ENCODE peak calls at places on chromosomes 3 and 15, in eight cellular contexts. E is AG10803, Z is upper lobe of right lung, D is esophagus muscularis mucosa, U is cardiac muscle cell, N is Caco-2, M is HFF-Myc, V is transverse colon. W is an unnamed sample.

GRCh38 chr3:49673131-49673714 is 928 bp upstream of the APEH start:
- DNase-seq in E (no peak), Z (no peak), D (no peak), U (no peak), N (peak), M (no peak), V (peak), W (no peak)

GRCh38 chr3:110521019-110521418 is 550.6 kb upstream of the NECTIN3 start:
- DNase-seq in E (peak), Z (no peak), D (no peak), U (peak), N (no peak), M (peak), V (no peak), W (peak)

GRCh38 chr3:195548496-195548895 is 5.4 kb upstream of the PPP1R2 start:
- DNase-seq in E (no peak), Z (no peak), D (no peak), U (no peak), N (peak), M (no peak), V (no peak), W (no peak)

GRCh38 chr15:60223161-60223560 is 174.6 kb downstream of the ANXA2 start:
- DNase-seq in E (no peak), Z (no peak), D (no peak), U (no peak), N (no peak), M (no peak), V (no peak), W (no peak)

GRCh38 chr15:55588070-55588817 is at the start of gene PYGO1:
- DNase-seq in E (peak), Z (peak), D (no peak), U (peak), N (peak), M (no peak), V (peak), W (peak)

GRCh38 chr15:20645956-20646355 is 104.4 kb upstream of the GOLGA6L6 start:
- DNase-seq in E (peak), Z (peak), D (no peak), U (peak), N (no peak), M (no peak), V (peak), W (no peak)

GRCh38 chr3:38297947-38298711 is 16.0 kb downstream of the SLC22A14 start:
- DNase-seq in E (peak), Z (no peak), D (no peak), U (peak), N (no peak), M (no peak), V (no peak), W (peak)

GRCh38 chr15:82946155-82946701 is 6.3 kb downstream of the HOMER2 start:
- DNase-seq in E (no peak), Z (no peak), D (no peak), U (no peak), N (no peak), M (no peak), V (no peak), W (no peak)

GRCh38 chr3:71083726-71084131 is 499.8 kb downstream of the FOXP1 start:
- DNase-seq in E (no peak), Z (no peak), D (no peak), U (no peak), N (no peak), M (no peak), V (no peak), W (no peak)

GRCh38 chr3:42701371-42702065 is 1.1 kb downstream of the HHATL start:
- DNase-seq in E (peak), Z (peak), D (no peak), U (peak), N (peak), M (no peak), V (peak), W (peak)

GRCh38 chr3:117874904-117875874 is 1159.5 kb downstream of the IGSF11 start:
- DNase-seq in E (no peak), Z (no peak), D (no peak), U (no peak), N (no peak), M (no peak), V (no peak), W (no peak)

GRCh38 chr15:101452572-101452971 is 36.9 kb downstream of the PCSK6 start:
- DNase-seq in E (no peak), Z (no peak), D (no peak), U (no peak), N (no peak), M (no peak), V (no peak), W (no peak)

GRCh38 chr3:145798691-145799550 is 362.1 kb downstream of the PLOD2 start:
- DNase-seq in E (peak), Z (no peak), D (no peak), U (no peak), N (no peak), M (no peak), V (no peak), W (peak)

GRCh38 chr15:72786946-72787345 is 3.4 kb upstream of the ADPGK start:
- DNase-seq in E (no peak), Z (no peak), D (no peak), U (no peak), N (no peak), M (no peak), V (no peak), W (no peak)

GRCh38 chr3:102715030-102715697 is 280.3 kb downstream of the ZPLD1 start:
- DNase-seq in E (no peak), Z (no peak), D (no peak), U (no peak), N (no peak), M (no peak), V (no peak), W (no peak)

GRCh38 chr3:155701882-155702465 is 42.9 kb downstream of the PLCH1 start:
- DNase-seq in E (peak), Z (no peak), D (no peak), U (peak), N (peak), M (peak), V (no peak), W (peak)

GRCh38 chr3:54094926-54095325 is 27.4 kb upstream of the CACNA2D3 start:
- DNase-seq in E (no peak), Z (no peak), D (peak), U (peak), N (no peak), M (no peak), V (no peak), W (no peak)

GRCh38 chr15:29968099-29968892 is 114.5 kb upstream of the GOLGA8J start:
- DNase-seq in E (no peak), Z (no peak), D (no peak), U (no peak), N (peak), M (no peak), V (no peak), W (no peak)

DNA sequence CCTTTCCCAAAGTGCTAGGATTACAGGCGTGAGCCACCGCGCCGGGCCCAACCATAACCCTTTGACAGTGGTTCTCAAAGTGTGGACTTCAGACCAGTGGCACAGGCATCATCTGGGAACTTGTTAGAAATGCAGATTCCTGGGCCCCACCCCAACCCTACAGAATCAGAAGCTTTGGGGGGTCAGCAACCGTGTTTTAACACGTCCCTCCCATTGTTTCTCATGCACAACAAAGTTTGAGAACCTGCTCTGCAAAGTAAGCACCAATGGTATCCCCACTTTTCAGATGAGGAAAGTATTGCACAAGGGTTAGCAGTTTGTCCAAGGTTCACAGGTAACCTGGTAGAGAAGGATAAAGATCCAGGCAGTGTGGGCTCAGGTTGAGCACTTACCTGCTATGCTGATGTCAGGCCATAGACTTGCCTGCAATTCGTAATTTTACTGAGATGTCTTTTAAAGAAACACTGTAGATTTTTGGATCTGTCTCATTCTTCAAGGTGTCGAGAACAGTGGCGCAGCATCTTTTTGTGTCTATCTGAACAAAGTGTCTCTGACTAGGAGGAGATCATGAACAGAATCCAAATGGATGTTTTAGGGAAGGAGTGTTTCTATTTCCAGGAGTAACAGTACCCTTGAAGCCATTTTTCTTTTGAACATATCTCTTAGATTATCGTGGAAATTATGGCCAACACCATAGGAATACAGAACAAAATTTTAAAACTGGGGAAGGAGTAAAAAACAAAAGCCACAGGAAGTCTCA is 2.5 kb downstream of the GXYLT2 start:
- DNase-seq in E (no peak), Z (no peak), D (no peak), U (no peak), N (no peak), M (no peak), V (no peak), W (no peak)
- H3K4me3 ChIP-seq in E (peak), Z (no peak), D (no peak), U (no peak), N (no peak), M (peak), V (no peak), W (peak)

GRCh38 chr3:152471814-152472605 is 203.3 kb downstream of the MBNL1 start:
- DNase-seq in E (peak), Z (no peak), D (no peak), U (peak), N (peak), M (peak), V (peak), W (peak)
- TF ChIP-seq CTCF in E (peak), Z (peak), D (peak), U (peak), N (peak), M (peak), V (peak), W (peak)

GRCh38 chr15:99487337-99487730 is 78.5 kb upstream of the MEF2A start:
- DNase-seq in E (no peak), Z (no peak), D (no peak), U (no peak), N (no peak), M (no peak), V (no peak), W (no peak)

GRCh38 chr15:99486371-99487336 is 79.1 kb upstream of the MEF2A start:
- DNase-seq in E (peak), Z (peak), D (no peak), U (peak), N (peak), M (peak), V (peak), W (no peak)

GRCh38 chr15:99482993-99483392 is 82.8 kb upstream of the MEF2A start:
- DNase-seq in E (no peak), Z (no peak), D (no peak), U (no peak), N (no peak), M (no peak), V (no peak), W (no peak)

GRCh38 chr15:99485153-99485947 is 80.4 kb upstream of the MEF2A start:
- DNase-seq in E (no peak), Z (no peak), D (no peak), U (no peak), N (no peak), M (no peak), V (no peak), W (no peak)

GRCh38 chr15:99485992-99486370 is 79.8 kb upstream of the MEF2A start:
- DNase-seq in E (no peak), Z (no peak), D (no peak), U (peak), N (no peak), M (no peak), V (no peak), W (no peak)
- H3K4me3 ChIP-seq in E (peak), Z (peak), D (peak), U (no peak), N (peak), M (peak), V (no peak), W (peak)

GRCh38 chr15:51226813-51227212 is 111.6 kb downstream of the CYP19A1 start:
- DNase-seq in E (no peak), Z (no peak), D (no peak), U (no peak), N (no peak), M (no peak), V (no peak), W (no peak)

GRCh38 chr15:51232581-51232980 is 105.8 kb downstream of the CYP19A1 start:
- DNase-seq in E (no peak), Z (no peak), D (peak), U (no peak), N (no peak), M (no peak), V (no peak), W (no peak)

GRCh38 chr15:51234181-51234927 is 104.0 kb downstream of the CYP19A1 start:
- DNase-seq in E (no peak), Z (no peak), D (peak), U (no peak), N (no peak), M (no peak), V (no peak), W (no peak)

GRCh38 chr15:51227967-51228783 is 110.2 kb downstream of the CYP19A1 start:
- DNase-seq in E (peak), Z (no peak), D (peak), U (peak), N (no peak), M (peak), V (no peak), W (peak)

GRCh38 chr15:51229907-51230328 is 108.5 kb downstream of the CYP19A1 start:
- DNase-seq in E (peak), Z (no peak), D (peak), U (peak), N (no peak), M (peak), V (no peak), W (peak)
- TF ChIP-seq CTCF in E (peak), Z (peak), D (peak), U (peak), N (peak), M (peak), V (peak), W (peak)

W was measured in astrocyte of the cerebellum.